ENCODE peak calls at places on chromosomes 16 and 17, in four cellular contexts. Z, D, P and C are unnamed samples.

GRCh38 chr17:80384078-80384960 is 30.6 kb upstream of the ENDOV start:
- DNase-seq in Z (no peak), P (no peak), D (no peak), C (no peak)

GRCh38 chr16:78630102-78630501 is 530.6 kb downstream of the WWOX start:
- DNase-seq in P (no peak), Z (no peak), D (no peak), C (no peak)

GRCh38 chr17:71428897-71429296 is 691.9 kb upstream of the SOX9 start:
- DNase-seq in P (no peak), Z (no peak), D (no peak), C (no peak)

GRCh38 chr16:70803354-70803753 is 2.4 kb upstream of the VAC14 start:
- DNase-seq in Z (peak; percentile 74), P (no peak), D (peak; percentile 48), C (no peak)

GRCh38 chr16:46908540-46909372 is 24.6 kb downstream of the GPT2 start:
- DNase-seq in Z (peak; percentile 54), P (peak; percentile 50), D (peak; percentile 73), C (peak; percentile 30)

GRCh38 chr17:66200685-66201092 is 8.8 kb upstream of the CEP112 start:
- DNase-seq in Z (peak; percentile 84), P (peak; percentile 80), D (peak; percentile 82), C (peak; percentile 64)

GRCh38 chr16:14011846-14012245 is 59.3 kb upstream of the MRTFB start:
- DNase-seq in Z (peak; percentile 40), D (peak; percentile 25), P (no peak), C (no peak)

GRCh38 chr17:74599531-74599939 is 7.5 kb upstream of the CD300LD start:
- DNase-seq in D (no peak), P (no peak), Z (no peak), C (no peak)

GRCh38 chr17:2982854-2983636 is 80.4 kb downstream of the OR1D5 start:
- DNase-seq in Z (peak; percentile 86), P (peak; percentile 76), D (peak; percentile 87), C (no peak)

GRCh38 chr17:7224661-7225111 is 4.9 kb downstream of the ACADVL start:
- DNase-seq in D (no peak), P (no peak), Z (no peak), C (no peak)

GRCh38 chr16:84315422-84315821 is 20.7 kb downstream of the WFDC1 start:
- DNase-seq in P (no peak), Z (peak; percentile 22), D (peak; percentile 10), C (no peak)

GRCh38 chr16:4356820-4357219 is 5.7 kb upstream of the PAM16 start:
- DNase-seq in Z (no peak), P (no peak), D (no peak), C (no peak)

GRCh38 chr16:86536621-86537020 is 18.4 kb downstream of the MTHFSD start:
- DNase-seq in P (no peak), D (no peak), Z (no peak), C (no peak)

GRCh38 chr17:78839173-78839761 is 1.3 kb downstream of the USP36 start:
- DNase-seq in D (no peak), P (peak; percentile 62), Z (peak; percentile 16), C (no peak)

GRCh38 chr16:86985656-86986030 is 331.5 kb downstream of the C16orf95 start:
- DNase-seq in D (no peak), P (no peak), Z (no peak), C (no peak)

GRCh38 chr17:11807606-11808005 is 189.7 kb downstream of the ZNF18 start:
- DNase-seq in Z (no peak), P (no peak), D (no peak), C (no peak)

GRCh38 chr17:49260011-49260921 is 29.7 kb upstream of the PHOSPHO1 start:
- DNase-seq in P (peak; percentile 89), D (peak; percentile 63), Z (peak; percentile 90), C (peak; percentile 37)

GRCh38 chr16:25037221-25037620 is 22.1 kb upstream of the ARHGAP17 start:
- DNase-seq in D (no peak), P (no peak), Z (no peak), C (no peak)
- H3K4me3 ChIP-seq in D (no peak overlapping the region), P (no peak overlapping the region), Z (no peak overlapping the region), C (no peak overlapping the region)

GRCh38 chr17:22454070-22454999 is 762.0 kb downstream of the KCNJ18 start:
- DNase-seq in D (no peak), Z (no peak), P (no peak), C (no peak)
- TF ChIP-seq CTCF in D (no peak), Z (no peak), P (no peak), C (no peak)

GRCh38 chr17:39283098-39283497 is 57.4 kb upstream of the STAC2 start:
- DNase-seq in D (no peak), Z (no peak), P (no peak), C (no peak)
- H3K4me3 ChIP-seq in D (no peak overlapping the region), Z (no peak overlapping the region), P (no peak overlapping the region), C (no peak overlapping the region)

GRCh38 chr16:67922221-67922620 is 9.4 kb downstream of the CTRL start:
- DNase-seq in Z (no peak), D (no peak), P (no peak), C (no peak)

GRCh38 chr16:67917140-67917851 is 14.4 kb downstream of the CTRL start:
- DNase-seq in D (peak; percentile 42), Z (peak; percentile 65), P (peak; percentile 20), C (no peak)

GRCh38 chr16:67922740-67923139 is 8.9 kb downstream of the CTRL start:
- DNase-seq in P (no peak), Z (no peak), D (no peak), C (no peak)

GRCh38 chr16:67917852-67918236 is 13.8 kb downstream of the CTRL start:
- DNase-seq in Z (peak; percentile 73), D (peak; percentile 39), P (peak; percentile 81), C (peak; percentile 40)

GRCh38 chr16:67919618-67920210 is 11.9 kb downstream of the CTRL start:
- DNase-seq in Z (no peak), P (no peak), D (no peak), C (no peak)
- TF ChIP-seq CTCF in Z (no peak), P (no peak), D (no peak), C (peak; percentile 7)

GRCh38 chr17:56735842-56736241 is 97.9 kb downstream of the C17orf67 start:
- DNase-seq in D (no peak), Z (no peak), P (no peak), C (no peak)
- H3K4me3 ChIP-seq in D (no peak overlapping the region), Z (no peak overlapping the region), P (no peak overlapping the region), C (no peak overlapping the region)

GRCh38 chr17:41325611-41326010 is 10.1 kb upstream of the KRTAP17-1 start:
- DNase-seq in D (no peak), P (no peak), Z (no peak), C (no peak)

GRCh38 chr17:41326173-41327145 is 10.9 kb upstream of the KRTAP17-1 start:
- DNase-seq in D (no peak), Z (no peak), P (no peak), C (no peak)

GRCh38 chr17:41322903-41323895 is 7.7 kb upstream of the KRTAP17-1 start:
- DNase-seq in P (no peak), Z (no peak), D (no peak), C (no peak)

GRCh38 chr17:41325126-41325525 is 9.6 kb upstream of the KRTAP17-1 start:
- DNase-seq in P (no peak), Z (no peak), D (no peak), C (no peak)

GRCh38 chr17:41324180-41325075 is 8.9 kb upstream of the KRTAP17-1 start:
- DNase-seq in D (no peak), Z (no peak), P (no peak), C (no peak)
- TF ChIP-seq CTCF in D (peak; percentile 6), Z (no peak), P (no peak), C (peak; percentile 28)

GRCh38 chr17:50817142-50817751 is 18.1 kb upstream of the WFIKKN2 start:
- DNase-seq in P (no peak), D (peak; percentile 41), Z (no peak), C (no peak)
- H3K4me3 ChIP-seq in P (no peak overlapping the region), D (no peak overlapping the region), Z (no peak overlapping the region), C (no peak overlapping the region)